ENCODE peak calls at places on chromosomes 13 and 19, in four cellular contexts. J is HepG2, B is K562, I is GM12878. Y is an unnamed sample.

GRCh38 chr13:103883152-103883551 is 816.9 kb upstream of the SLC10A2 start:
- DNase-seq in J (peak), B (no peak), I (no peak), Y (peak)

GRCh38 chr19:44576843-44577565 is 36.4 kb upstream of the IGSF23 start:
- DNase-seq in J (peak), B (peak), I (no peak), Y (peak)

GRCh38 chr19:47790398-47790814 is 11.9 kb downstream of the SELENOW start:
- DNase-seq in J (peak), B (peak), I (no peak), Y (peak)

GRCh38 chr13:43784491-43784890 is 2.3 kb downstream of the ENOX1 start:
- DNase-seq in J (no peak), B (no peak), I (no peak), Y (no peak)

GRCh38 chr19:45901432-45901903 is 945 bp downstream of the MYPOP start:
- DNase-seq in J (no peak), B (no peak), I (no peak), Y (peak)

GRCh38 chr19:17215125-17215971 is at the start of gene USE1:
- DNase-seq in J (peak), B (peak), I (peak), Y (peak)

GRCh38 chr19:5220866-5221265 is 119.7 kb downstream of the PTPRS start:
- DNase-seq in J (no peak), B (no peak), I (no peak), Y (no peak)

GRCh38 chr13:106612688-106613087 is 44.8 kb upstream of the ARGLU1 start:
- DNase-seq in J (no peak), B (no peak), I (no peak), Y (no peak)

GRCh38 chr13:112685856-112686255 is 4.0 kb upstream of the ATP11A start:
- DNase-seq in J (no peak), B (no peak), I (no peak), Y (no peak)

GRCh38 chr19:10858204-10858828 is 10.1 kb downstream of the C19orf38 start:
- DNase-seq in J (no peak), B (peak), I (no peak), Y (peak)

GRCh38 chr13:74361274-74361673 is 227.1 kb upstream of the KLF12 start:
- DNase-seq in J (no peak), B (no peak), I (no peak), Y (no peak)

GRCh38 chr19:7894612-7895309 is 6.5 kb downstream of the LRRC8E start:
- DNase-seq in J (no peak), B (no peak), I (no peak), Y (no peak)

GRCh38 chr13:79995334-79995733 is 345.6 kb downstream of the SPRY2 start:
- DNase-seq in J (no peak), B (no peak), I (no peak), Y (no peak)

GRCh38 chr13:36986462-36987240 is 12.5 kb downstream of the ALG5 start:
- DNase-seq in J (no peak), B (no peak), I (no peak), Y (no peak)

GRCh38 chr19:16144216-16144581 is 714 bp downstream of the HSH2D start:
- DNase-seq in J (no peak), B (no peak), I (no peak), Y (no peak)

GRCh38 chr19:47545061-47545948 is 27.6 kb downstream of the ZNF541 start:
- DNase-seq in J (no peak), B (no peak), I (no peak), Y (no peak)

GRCh38 chr13:30429721-30430694 is 7.7 kb downstream of the UBE2L5 start:
- DNase-seq in J (no peak), B (peak), I (peak), Y (no peak)

GRCh38 chr13:30857018-30857417 is 49.1 kb upstream of the MEDAG start:
- DNase-seq in J (no peak), B (no peak), I (no peak), Y (no peak)

GRCh38 chr19:3342246-3342645 is 24.1 kb upstream of the NFIC start:
- DNase-seq in J (no peak), B (no peak), I (no peak), Y (no peak)

GRCh38 chr19:33040994-33041827 is 23.5 kb downstream of the RHPN2 start:
- DNase-seq in J (peak), B (no peak), I (peak), Y (no peak)

GRCh38 chr19:34990578-34991192 is 9.4 kb upstream of the GRAMD1A start:
- DNase-seq in J (no peak), B (no peak), I (peak), Y (no peak)

GRCh38 chr13:74886496-74886895 is 595.5 kb downstream of the TBC1D4 start:
- DNase-seq in J (no peak), B (no peak), I (no peak), Y (no peak)

GRCh38 chr13:28716511-28716910 is 2.3 kb downstream of the SLC46A3 start:
- DNase-seq in J (no peak), B (no peak), I (no peak), Y (no peak)

GRCh38 chr19:11380653-11381534 is 3.2 kb downstream of the EPOR start:
- DNase-seq in J (peak), B (peak), I (peak), Y (peak)

GRCh38 chr13:99439850-99440604 is 61.2 kb upstream of the TM9SF2 start:
- DNase-seq in J (no peak), B (no peak), I (no peak), Y (no peak)

GRCh38 chr19:40139533-40140287 is 49.0 kb upstream of the ZNF780A start:
- DNase-seq in J (peak), B (peak), I (no peak), Y (peak)

GRCh38 chr19:43439183-43440063 is 24.7 kb downstream of the TEX101 start:
- DNase-seq in J (peak), B (no peak), I (no peak), Y (no peak)

GRCh38 chr13:114310961-114311360 is 3.3 kb upstream of the CHAMP1 start:
- DNase-seq in J (no peak), B (no peak), I (no peak), Y (no peak)

GRCh38 chr13:100470841-100471505 is 117.6 kb downstream of the GGACT start:
- DNase-seq in J (no peak), B (no peak), I (no peak), Y (no peak)

GRCh38 chr13:99812611-99813010 is 159.0 kb downstream of the ZIC5 start:
- DNase-seq in J (no peak), B (no peak), I (no peak), Y (no peak)

GRCh38 chr13:38883783-38884182 is 106.8 kb downstream of the STOML3 start:
- DNase-seq in J (no peak), B (no peak), I (no peak), Y (no peak)

GRCh38 chr13:106651442-106651841 is 83.5 kb upstream of the ARGLU1 start:
- DNase-seq in J (no peak), B (no peak), I (no peak), Y (no peak)

DNA sequence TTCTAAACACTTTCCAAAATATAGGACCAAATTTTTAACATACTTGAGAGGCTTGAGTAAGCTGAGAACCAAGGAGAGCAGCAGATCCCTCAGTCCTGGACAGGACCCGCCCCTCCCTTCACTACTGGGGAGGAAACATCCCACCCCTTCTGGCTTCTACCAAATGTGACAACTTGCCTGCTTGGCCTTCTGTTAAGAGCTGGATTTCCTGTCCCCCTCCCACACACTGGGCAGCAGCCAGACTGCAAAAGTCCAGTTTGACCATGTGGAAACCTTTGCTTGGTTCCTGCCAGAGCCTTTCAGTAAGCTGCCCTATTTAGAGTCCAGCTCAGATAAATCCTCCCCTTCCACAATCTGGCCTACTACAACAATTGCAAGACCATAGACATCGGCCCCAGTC is 84.3 kb downstream of the FGF14 start:
- DNase-seq in J (no peak), B (no peak), I (no peak), Y (no peak)
- TF ChIP-seq TARDBP in J (no peak), B (no peak), I (no peak), Y (no peak)

DNA sequence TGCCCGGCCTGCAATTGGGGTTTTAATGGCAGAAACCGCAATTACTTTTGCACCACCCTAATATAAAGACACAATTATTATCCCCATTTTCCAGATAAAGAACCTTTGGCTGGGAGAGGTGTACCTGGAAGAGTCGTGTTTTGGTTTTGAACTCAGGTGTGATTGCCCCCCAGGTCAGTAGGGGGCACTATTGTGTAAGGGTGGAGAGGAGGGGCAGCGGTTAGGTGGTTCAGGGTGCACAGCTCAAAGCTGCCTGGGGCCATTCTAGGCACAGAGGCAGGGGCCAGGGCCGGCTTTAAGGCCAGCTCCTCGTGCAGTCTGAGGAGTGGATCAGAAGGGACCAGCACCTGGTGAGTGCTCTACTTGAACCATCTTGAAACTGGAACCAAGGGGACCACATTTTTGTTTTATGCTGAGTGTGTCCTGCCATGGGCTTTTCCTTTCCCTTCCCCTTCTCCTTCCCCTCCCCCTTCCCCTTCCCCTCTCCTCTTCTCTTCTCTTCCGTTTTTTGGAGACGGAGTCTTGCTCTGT is 5.8 kb upstream of the FCGRT start:
- DNase-seq in J (peak), B (peak), I (no peak), Y (peak)
- TF ChIP-seq TARDBP in J (no peak), B (no peak), I (no peak), Y (no peak)

DNA sequence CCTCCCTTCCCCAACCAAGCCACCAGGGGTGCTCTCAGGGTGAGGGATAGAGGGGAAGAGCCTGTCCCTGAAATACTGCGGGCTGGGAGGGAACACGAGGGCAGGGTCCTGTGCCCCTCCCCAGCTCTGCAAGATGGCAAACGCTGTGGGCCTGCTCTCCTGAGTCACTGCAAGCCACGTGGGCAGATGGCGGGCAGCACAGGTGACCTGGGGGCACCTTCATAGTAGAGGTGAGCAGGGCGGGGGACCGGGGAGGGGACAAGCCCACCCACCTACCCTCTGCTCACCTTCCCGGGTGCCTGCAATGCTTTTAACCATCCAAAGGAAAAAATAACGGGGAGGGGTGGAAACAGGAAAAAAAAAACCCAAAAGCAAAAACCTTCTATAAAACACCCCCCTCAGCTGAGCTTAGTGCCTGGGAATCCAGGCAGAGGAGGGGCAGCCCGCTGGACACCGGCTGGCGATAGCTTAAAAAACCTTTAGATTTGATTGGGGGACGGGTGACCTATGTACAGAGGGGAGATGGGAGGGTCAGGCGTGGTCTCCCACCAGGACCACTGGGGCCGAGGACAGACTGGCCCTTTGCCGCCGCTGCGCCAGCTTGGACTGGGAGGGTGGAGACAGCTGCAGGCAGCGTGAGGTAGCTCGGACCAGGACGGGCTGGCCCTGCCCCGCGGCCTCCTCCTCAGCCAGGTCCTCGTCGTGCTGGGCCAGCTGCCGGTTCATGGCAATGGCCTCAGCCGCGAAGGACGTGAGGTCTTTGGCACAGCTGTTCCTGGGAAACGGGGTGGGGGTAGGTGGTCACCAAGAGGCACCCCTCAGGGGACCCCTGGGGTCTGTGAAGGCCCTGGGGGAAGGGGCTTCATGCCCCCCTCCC is 11.7 kb downstream of the MKNK2 start:
- DNase-seq in J (no peak), B (peak), I (no peak), Y (no peak)
- TF ChIP-seq TARDBP in J (no peak), B (no peak), I (no peak), Y (no peak)

DNA sequence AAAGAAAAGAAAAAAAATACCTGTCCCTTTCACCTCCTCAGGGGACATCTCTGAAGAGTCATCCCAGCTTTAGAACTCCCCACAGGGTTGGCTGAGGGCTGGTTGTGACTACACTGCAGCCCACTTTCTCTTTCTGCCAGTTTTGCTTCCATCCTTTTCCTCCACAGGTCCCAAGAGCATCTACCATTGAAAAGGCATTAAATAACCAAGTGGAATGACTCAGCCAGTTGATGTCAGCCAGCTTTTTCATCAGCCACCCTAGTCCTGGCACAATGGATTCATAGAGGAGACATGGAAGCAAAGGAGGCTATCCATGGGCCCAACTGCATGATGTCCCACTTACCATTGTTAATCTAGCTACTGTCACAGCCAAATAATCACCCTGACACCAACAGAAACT is 9.2 kb upstream of the RCBTB1 start:
- DNase-seq in J (no peak), B (no peak), I (no peak), Y (no peak)
- TF ChIP-seq TARDBP in J (no peak), B (no peak), I (no peak), Y (no peak)

GRCh38 chr19:42023121-42023942 is 29.3 kb upstream of the ATP1A3 start:
- DNase-seq in J (peak), B (peak), I (no peak), Y (peak)
- TF ChIP-seq TARDBP in J (no peak), B (no peak), I (no peak), Y (no peak)

Y was measured in HEK293T.